ENCODE peak calls at places on chromosome 14, in eight cellular contexts. One of them, this sample, is unnamed.

GRCh38 chr14:61364243-61364642 is 42.9 kb downstream of the PRKCH start:
- DNase-seq in NAMALWA: no peak
- DNase-seq in upper lobe of right lung: no peak
- DNase-seq in HFFc6: no peak
- DNase-seq in DMS153: no peak
- DNase-seq in GM23338: no peak
- DNase-seq in activated naive CD8-positive, alpha-beta T cell treated with anti-CD3 and anti-CD28 coated beads, Interleukin-2, amount 50 U/mL, for 24 hours: no peak
- DNase-seq in GM10248: no peak
- DNase-seq in this sample: no peak

GRCh38 chr14:77058082-77058481 is 29.6 kb upstream of the IRF2BPL start:
- DNase-seq in DMS153: no peak
- DNase-seq in activated naive CD8-positive, alpha-beta T cell treated with anti-CD3 and anti-CD28 coated beads, Interleukin-2, amount 50 U/mL, for 24 hours: no peak
- DNase-seq in GM23338: no peak
- DNase-seq in upper lobe of right lung: no peak
- DNase-seq in HFFc6: no peak
- DNase-seq in NAMALWA: no peak
- DNase-seq in GM10248: no peak
- DNase-seq in this sample: no peak

GRCh38 chr14:34324363-34324795 is 137.7 kb downstream of the SPTSSA start:
- DNase-seq in DMS153: peak
- DNase-seq in HFFc6: no peak
- DNase-seq in GM10248: peak
- DNase-seq in NAMALWA: peak
- DNase-seq in upper lobe of right lung: no peak
- DNase-seq in GM23338: peak
- DNase-seq in activated naive CD8-positive, alpha-beta T cell treated with anti-CD3 and anti-CD28 coated beads, Interleukin-2, amount 50 U/mL, for 24 hours: peak
- DNase-seq in this sample: no peak

GRCh38 chr14:68399971-68400370 is 392.9 kb downstream of the ZFP36L1 start:
- DNase-seq in activated naive CD8-positive, alpha-beta T cell treated with anti-CD3 and anti-CD28 coated beads, Interleukin-2, amount 50 U/mL, for 24 hours: no peak
- DNase-seq in NAMALWA: peak
- DNase-seq in GM10248: no peak
- DNase-seq in DMS153: no peak
- DNase-seq in GM23338: no peak
- DNase-seq in HFFc6: no peak
- DNase-seq in upper lobe of right lung: no peak
- DNase-seq in this sample: no peak

GRCh38 chr14:100681111-100681510 is 45.6 kb upstream of the DLK1 start:
- DNase-seq in GM23338: no peak
- DNase-seq in HFFc6: no peak
- DNase-seq in GM10248: no peak
- DNase-seq in activated naive CD8-positive, alpha-beta T cell treated with anti-CD3 and anti-CD28 coated beads, Interleukin-2, amount 50 U/mL, for 24 hours: no peak
- DNase-seq in NAMALWA: no peak
- DNase-seq in DMS153: no peak
- DNase-seq in upper lobe of right lung: no peak
- DNase-seq in this sample: no peak

GRCh38 chr14:77268989-77269595 is 1.9 kb downstream of the NGB start:
- DNase-seq in GM23338: peak
- DNase-seq in DMS153: peak
- DNase-seq in GM10248: no peak
- DNase-seq in upper lobe of right lung: no peak
- DNase-seq in activated naive CD8-positive, alpha-beta T cell treated with anti-CD3 and anti-CD28 coated beads, Interleukin-2, amount 50 U/mL, for 24 hours: no peak
- DNase-seq in NAMALWA: peak
- DNase-seq in HFFc6: no peak
- DNase-seq in this sample: peak

GRCh38 chr14:36070056-36071043 is 106.2 kb downstream of the PTCSC3 start:
- DNase-seq in activated naive CD8-positive, alpha-beta T cell treated with anti-CD3 and anti-CD28 coated beads, Interleukin-2, amount 50 U/mL, for 24 hours: peak
- DNase-seq in GM10248: peak
- DNase-seq in HFFc6: peak
- DNase-seq in upper lobe of right lung: peak
- DNase-seq in NAMALWA: peak
- DNase-seq in GM23338: peak
- DNase-seq in DMS153: peak
- DNase-seq in this sample: no peak

GRCh38 chr14:102591372-102591943 is 991 bp upstream of the RCOR1 start:
- DNase-seq in HFFc6: no peak
- DNase-seq in GM10248: no peak
- DNase-seq in upper lobe of right lung: peak
- DNase-seq in DMS153: no peak
- DNase-seq in GM23338: peak
- DNase-seq in NAMALWA: peak
- DNase-seq in activated naive CD8-positive, alpha-beta T cell treated with anti-CD3 and anti-CD28 coated beads, Interleukin-2, amount 50 U/mL, for 24 hours: peak
- DNase-seq in this sample: no peak

GRCh38 chr14:103207404-103208072 is 84.3 kb downstream of the TNFAIP2 start:
- DNase-seq in GM23338: peak
- DNase-seq in NAMALWA: no peak
- DNase-seq in upper lobe of right lung: peak
- DNase-seq in GM10248: no peak
- DNase-seq in HFFc6: no peak
- DNase-seq in activated naive CD8-positive, alpha-beta T cell treated with anti-CD3 and anti-CD28 coated beads, Interleukin-2, amount 50 U/mL, for 24 hours: no peak
- DNase-seq in DMS153: no peak
- DNase-seq in this sample: peak

GRCh38 chr14:64507376-64508156 is 3.0 kb downstream of the ZBTB1 start:
- DNase-seq in DMS153: no peak
- DNase-seq in GM23338: no peak
- DNase-seq in NAMALWA: no peak
- DNase-seq in upper lobe of right lung: no peak
- DNase-seq in HFFc6: peak
- DNase-seq in activated naive CD8-positive, alpha-beta T cell treated with anti-CD3 and anti-CD28 coated beads, Interleukin-2, amount 50 U/mL, for 24 hours: peak
- DNase-seq in GM10248: no peak
- DNase-seq in this sample: no peak

GRCh38 chr14:93943052-93943451 is 15.9 kb downstream of the FAM181A start:
- DNase-seq in HFFc6: no peak
- DNase-seq in GM10248: no peak
- DNase-seq in GM23338: no peak
- DNase-seq in upper lobe of right lung: no peak
- DNase-seq in DMS153: no peak
- DNase-seq in activated naive CD8-positive, alpha-beta T cell treated with anti-CD3 and anti-CD28 coated beads, Interleukin-2, amount 50 U/mL, for 24 hours: no peak
- DNase-seq in NAMALWA: no peak
- DNase-seq in this sample: no peak

This sample was measured in posterior vena cava.